ENCODE peak calls at places on chromosomes 13 and 19, in nine cellular contexts. One of them, this sample, is unnamed.

GRCh38 chr19:55113570-55114039 is 3.8 kb downstream of the PPP1R12C start:
- DNase-seq in A673: no peak
- DNase-seq in uterus: peak; percentile 99
- DNase-seq in BE2C: no peak
- DNase-seq in heart right ventricle: peak; percentile 98
- DNase-seq in psoas muscle: peak; percentile 81
- DNase-seq in endodermal cell: peak; percentile 89
- DNase-seq in foreskin fibroblast: peak; percentile 96
- DNase-seq in WERI-Rb-1: peak; percentile 72
- DNase-seq in this sample: peak; percentile 91

GRCh38 chr19:58170860-58171259 is 12.0 kb upstream of the ZNF274 start:
- DNase-seq in A673: no peak
- DNase-seq in uterus: no peak
- DNase-seq in BE2C: no peak
- DNase-seq in heart right ventricle: no peak
- DNase-seq in psoas muscle: no peak
- DNase-seq in endodermal cell: no peak
- DNase-seq in foreskin fibroblast: peak; percentile 56
- DNase-seq in WERI-Rb-1: no peak
- DNase-seq in this sample: peak; percentile 39

GRCh38 chr19:34468400-34468799 is 13.2 kb upstream of the WTIP start:
- DNase-seq in A673: no peak
- DNase-seq in uterus: no peak
- DNase-seq in BE2C: no peak
- DNase-seq in heart right ventricle: no peak
- DNase-seq in psoas muscle: no peak
- DNase-seq in endodermal cell: no peak
- DNase-seq in foreskin fibroblast: peak; percentile 32
- DNase-seq in WERI-Rb-1: no peak
- DNase-seq in this sample: no peak

GRCh38 chr13:99661791-99662190 is 160.5 kb downstream of the TM9SF2 start:
- DNase-seq in A673: peak; percentile 51
- DNase-seq in uterus: no peak
- DNase-seq in BE2C: no peak
- DNase-seq in heart right ventricle: no peak
- DNase-seq in psoas muscle: no peak
- DNase-seq in endodermal cell: peak; percentile 91
- DNase-seq in foreskin fibroblast: no peak
- DNase-seq in WERI-Rb-1: no peak
- DNase-seq in this sample: no peak

GRCh38 chr13:74641586-74641985 is 507.4 kb upstream of the KLF12 start:
- DNase-seq in A673: no peak
- DNase-seq in uterus: no peak
- DNase-seq in BE2C: peak; percentile 12
- DNase-seq in heart right ventricle: no peak
- DNase-seq in psoas muscle: no peak
- DNase-seq in endodermal cell: no peak
- DNase-seq in foreskin fibroblast: peak; percentile 91
- DNase-seq in WERI-Rb-1: no peak
- DNase-seq in this sample: peak; percentile 53

GRCh38 chr19:56350416-56351045 is 35.9 kb upstream of the ZSCAN5A start:
- DNase-seq in A673: peak; percentile 75
- DNase-seq in uterus: peak; percentile 57
- DNase-seq in BE2C: peak; percentile 40
- DNase-seq in heart right ventricle: peak; percentile 54
- DNase-seq in psoas muscle: no peak
- DNase-seq in endodermal cell: peak; percentile 73
- DNase-seq in foreskin fibroblast: peak; percentile 64
- DNase-seq in WERI-Rb-1: peak; percentile 46
- DNase-seq in this sample: peak; percentile 46

GRCh38 chr19:46697142-46697960 is 19.6 kb downstream of the PRKD2 start:
- DNase-seq in A673: peak; percentile 97
- DNase-seq in uterus: peak; percentile 89
- DNase-seq in BE2C: peak; percentile 100
- DNase-seq in heart right ventricle: peak; percentile 86
- DNase-seq in psoas muscle: peak; percentile 90
- DNase-seq in endodermal cell: peak; percentile 99
- DNase-seq in foreskin fibroblast: peak; percentile 94
- DNase-seq in WERI-Rb-1: peak; percentile 15
- DNase-seq in this sample: peak; percentile 72

GRCh38 chr13:101757446-101758039 is 305.1 kb downstream of the ITGBL1 start:
- DNase-seq in A673: peak; percentile 69
- DNase-seq in uterus: no peak
- DNase-seq in BE2C: no peak
- DNase-seq in heart right ventricle: no peak
- DNase-seq in psoas muscle: no peak
- DNase-seq in endodermal cell: no peak
- DNase-seq in foreskin fibroblast: peak; percentile 62
- DNase-seq in WERI-Rb-1: no peak
- DNase-seq in this sample: peak; percentile 63

GRCh38 chr13:101916108-101916757 is 463.8 kb downstream of the ITGBL1 start:
- DNase-seq in A673: peak; percentile 61
- DNase-seq in uterus: no peak
- DNase-seq in BE2C: peak; percentile 83
- DNase-seq in heart right ventricle: no peak
- DNase-seq in psoas muscle: peak; percentile 17
- DNase-seq in endodermal cell: peak; percentile 91
- DNase-seq in foreskin fibroblast: peak; percentile 63
- DNase-seq in WERI-Rb-1: peak; percentile 89
- DNase-seq in this sample: peak; percentile 32

GRCh38 chr13:106376411-106377112 is 158.9 kb downstream of the EFNB2 start:
- DNase-seq in A673: peak; percentile 50
- DNase-seq in uterus: peak; percentile 36
- DNase-seq in BE2C: peak; percentile 15
- DNase-seq in heart right ventricle: no peak
- DNase-seq in psoas muscle: no peak
- DNase-seq in endodermal cell: peak; percentile 54
- DNase-seq in foreskin fibroblast: peak; percentile 87
- DNase-seq in WERI-Rb-1: peak; percentile 65
- DNase-seq in this sample: peak; percentile 98

GRCh38 chr19:33387351-33388230 is 14.1 kb downstream of the CEBPG start:
- DNase-seq in A673: no peak
- DNase-seq in uterus: no peak
- DNase-seq in BE2C: no peak
- DNase-seq in heart right ventricle: no peak
- DNase-seq in psoas muscle: no peak
- DNase-seq in endodermal cell: no peak
- DNase-seq in foreskin fibroblast: no peak
- DNase-seq in WERI-Rb-1: no peak
- DNase-seq in this sample: no peak

GRCh38 chr13:26061947-26062346 is 10.1 kb upstream of the SHISA2 start:
- DNase-seq in A673: no peak
- DNase-seq in uterus: no peak
- DNase-seq in BE2C: no peak
- DNase-seq in heart right ventricle: no peak
- DNase-seq in psoas muscle: no peak
- DNase-seq in endodermal cell: no peak
- DNase-seq in foreskin fibroblast: peak; percentile 26
- DNase-seq in WERI-Rb-1: no peak
- DNase-seq in this sample: peak; percentile 92
- H3K4me3 ChIP-seq in A673: no peak overlapping the region
- H3K4me3 ChIP-seq in uterus: no peak overlapping the region
- H3K4me3 ChIP-seq in BE2C: no peak overlapping the region
- H3K4me3 ChIP-seq in heart right ventricle: no peak overlapping the region
- H3K4me3 ChIP-seq in psoas muscle: no peak overlapping the region
- H3K4me3 ChIP-seq in endodermal cell: no peak overlapping the region
- H3K4me3 ChIP-seq in foreskin fibroblast: no peak overlapping the region
- H3K4me3 ChIP-seq in WERI-Rb-1: no peak overlapping the region
- H3K4me3 ChIP-seq in this sample: no peak overlapping the region

GRCh38 chr19:3252650-3253049 is 28.2 kb downstream of the CELF5 start:
- DNase-seq in A673: no peak
- DNase-seq in uterus: no peak
- DNase-seq in BE2C: no peak
- DNase-seq in heart right ventricle: no peak
- DNase-seq in psoas muscle: no peak
- DNase-seq in endodermal cell: no peak
- DNase-seq in foreskin fibroblast: no peak
- DNase-seq in WERI-Rb-1: no peak
- DNase-seq in this sample: no peak

GRCh38 chr19:3250675-3251074 is 26.2 kb downstream of the CELF5 start:
- DNase-seq in A673: no peak
- DNase-seq in uterus: no peak
- DNase-seq in BE2C: no peak
- DNase-seq in heart right ventricle: no peak
- DNase-seq in psoas muscle: no peak
- DNase-seq in endodermal cell: peak; percentile 75
- DNase-seq in foreskin fibroblast: peak; percentile 31
- DNase-seq in WERI-Rb-1: peak; percentile 42
- DNase-seq in this sample: no peak

GRCh38 chr19:3251229-3251628 is 26.8 kb downstream of the CELF5 start:
- DNase-seq in A673: no peak
- DNase-seq in uterus: no peak
- DNase-seq in BE2C: no peak
- DNase-seq in heart right ventricle: no peak
- DNase-seq in psoas muscle: no peak
- DNase-seq in endodermal cell: no peak
- DNase-seq in foreskin fibroblast: no peak
- DNase-seq in WERI-Rb-1: no peak
- DNase-seq in this sample: no peak

GRCh38 chr19:3248728-3249315 is 24.4 kb downstream of the CELF5 start:
- DNase-seq in A673: peak; percentile 75
- DNase-seq in uterus: no peak
- DNase-seq in BE2C: no peak
- DNase-seq in heart right ventricle: no peak
- DNase-seq in psoas muscle: no peak
- DNase-seq in endodermal cell: no peak
- DNase-seq in foreskin fibroblast: no peak
- DNase-seq in WERI-Rb-1: peak; percentile 70
- DNase-seq in this sample: no peak

DNA sequence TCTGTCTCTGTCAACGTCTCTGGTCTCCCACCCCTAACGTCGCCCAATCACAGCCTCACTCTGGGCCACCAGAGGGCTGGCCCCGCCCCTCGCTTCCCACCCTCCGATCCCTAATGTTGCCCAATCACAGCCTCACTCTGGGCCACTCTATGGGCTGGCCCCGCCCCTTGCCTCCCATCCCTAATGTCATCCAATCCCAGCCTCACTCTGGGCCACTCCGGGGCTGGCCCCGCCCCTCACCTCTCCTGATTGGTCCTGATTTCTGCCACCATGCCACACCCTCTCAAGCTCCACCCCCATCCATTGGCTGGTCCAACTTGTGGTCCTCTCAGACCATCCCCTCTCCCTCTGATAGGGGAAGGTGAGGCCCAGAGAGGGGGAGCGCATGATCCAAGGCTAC is 24.9 kb downstream of the CELF5 start:
- DNase-seq in A673: peak; percentile 91
- DNase-seq in uterus: no peak
- DNase-seq in BE2C: peak; percentile 78
- DNase-seq in heart right ventricle: no peak
- DNase-seq in psoas muscle: no peak
- DNase-seq in endodermal cell: peak; percentile 75
- DNase-seq in foreskin fibroblast: no peak
- DNase-seq in WERI-Rb-1: peak; percentile 68
- DNase-seq in this sample: no peak
- TF ChIP-seq CTCF in A673: no peak
- TF ChIP-seq CTCF in uterus: no peak
- TF ChIP-seq CTCF in BE2C: no peak
- TF ChIP-seq CTCF in heart right ventricle: no peak
- TF ChIP-seq CTCF in psoas muscle: no peak
- TF ChIP-seq CTCF in endodermal cell: no peak
- TF ChIP-seq CTCF in foreskin fibroblast: no peak
- TF ChIP-seq CTCF in WERI-Rb-1: no peak
- TF ChIP-seq CTCF in this sample: no peak

DNA sequence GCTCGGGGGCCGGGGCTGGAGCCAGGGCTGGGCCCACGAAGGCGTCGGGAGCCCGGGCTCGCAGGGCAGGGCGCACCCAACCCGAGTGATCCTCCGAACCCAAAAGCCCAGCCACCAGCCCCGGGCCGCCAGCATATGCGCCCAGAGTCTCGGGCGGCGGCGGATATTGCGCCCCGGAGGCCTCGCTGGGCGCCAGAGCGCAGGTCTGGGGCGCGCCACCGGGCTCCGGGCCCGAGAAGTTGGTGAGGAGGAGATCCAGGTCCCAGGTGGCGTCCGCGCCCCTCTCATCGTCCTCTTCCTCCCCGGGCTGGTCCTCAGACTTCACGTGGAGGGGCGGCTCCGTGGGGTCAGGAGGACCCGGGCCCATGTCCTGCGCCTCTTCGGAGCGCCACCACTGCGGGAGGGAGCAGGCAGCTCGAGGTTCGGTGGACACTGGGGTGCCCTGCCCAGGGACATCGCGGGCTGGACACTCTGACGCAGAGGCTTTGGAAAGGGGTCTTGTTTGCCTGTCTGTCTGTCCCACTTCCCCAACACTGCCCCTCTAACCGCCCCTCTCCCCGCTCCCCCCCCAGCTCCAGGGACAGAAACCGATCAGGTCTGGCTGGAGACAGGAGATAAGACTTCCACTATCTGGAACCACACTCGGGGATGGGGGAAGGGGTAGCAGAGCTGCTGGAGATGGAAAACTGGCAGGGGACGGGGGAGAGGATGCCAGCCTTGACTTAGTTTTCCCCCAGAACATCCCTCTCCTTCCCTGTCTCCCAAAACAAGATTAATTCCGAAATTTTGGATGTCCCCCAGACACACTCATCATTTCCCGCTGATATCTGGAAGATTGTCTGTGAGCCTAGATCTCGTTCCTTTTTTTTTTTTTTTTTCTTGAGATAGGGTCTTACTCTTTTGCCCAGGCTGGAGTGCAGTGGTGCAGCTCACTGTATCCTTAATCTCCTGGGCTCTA is 973 bp downstream of the KLF1 start:
- DNase-seq in A673: no peak
- DNase-seq in uterus: no peak
- DNase-seq in BE2C: peak; percentile 36
- DNase-seq in heart right ventricle: no peak
- DNase-seq in psoas muscle: no peak
- DNase-seq in endodermal cell: peak; percentile 81
- DNase-seq in foreskin fibroblast: no peak
- DNase-seq in WERI-Rb-1: no peak
- DNase-seq in this sample: no peak
- H3K4me3 ChIP-seq in A673: peak overlapping the region; percentile 46
- H3K4me3 ChIP-seq in uterus: no peak overlapping the region
- H3K4me3 ChIP-seq in BE2C: peak overlapping the region; percentile 36
- H3K4me3 ChIP-seq in heart right ventricle: no peak overlapping the region
- H3K4me3 ChIP-seq in psoas muscle: peak overlapping the region; percentile 63
- H3K4me3 ChIP-seq in endodermal cell: peak overlapping the region; percentile 77
- H3K4me3 ChIP-seq in foreskin fibroblast: no peak overlapping the region
- H3K4me3 ChIP-seq in WERI-Rb-1: peak overlapping the region; percentile 55
- H3K4me3 ChIP-seq in this sample: no peak overlapping the region

DNA sequence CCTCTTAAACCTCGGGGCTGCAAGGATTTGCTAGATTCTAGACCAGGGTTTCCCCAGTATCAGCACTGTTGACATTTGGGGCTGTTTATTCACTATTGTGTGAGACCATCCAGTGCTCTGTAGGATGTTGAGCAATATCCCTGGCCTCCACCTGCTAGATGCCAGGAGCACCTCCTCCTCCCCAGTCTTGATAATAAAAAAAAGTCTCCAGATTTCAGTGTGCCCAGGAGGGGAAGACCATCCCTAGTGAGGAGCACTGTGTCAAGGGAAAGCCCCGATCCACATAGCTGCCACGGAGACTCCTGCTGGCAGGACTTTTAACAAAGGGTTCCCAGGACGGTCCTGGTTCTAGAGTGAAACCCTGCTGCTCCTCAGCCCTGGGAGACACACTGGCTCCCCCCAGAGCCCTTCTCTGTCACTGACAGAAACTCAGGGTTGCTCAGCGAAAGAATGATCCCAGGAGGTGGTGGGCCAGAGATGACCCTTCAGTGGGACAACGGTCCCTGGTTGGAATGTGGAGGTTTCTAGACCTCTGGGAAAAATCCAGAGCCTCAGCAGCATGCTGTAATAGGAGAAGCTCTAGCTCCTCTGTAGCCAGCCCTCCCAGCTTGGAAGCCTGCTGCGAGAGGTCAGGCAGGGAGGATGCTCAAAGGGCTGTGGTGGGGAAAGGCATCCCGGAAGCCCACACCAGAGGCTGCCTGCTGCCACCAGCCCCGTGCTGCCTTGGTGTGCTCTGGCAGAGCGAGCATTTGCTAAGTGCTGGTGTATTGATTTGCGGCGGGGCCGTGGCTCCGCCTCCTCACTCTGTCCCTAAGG is 20.3 kb downstream of the LYL1 start:
- DNase-seq in A673: peak; percentile 51
- DNase-seq in uterus: peak; percentile 71
- DNase-seq in BE2C: peak; percentile 80
- DNase-seq in heart right ventricle: no peak
- DNase-seq in psoas muscle: no peak
- DNase-seq in endodermal cell: peak; percentile 85
- DNase-seq in foreskin fibroblast: peak; percentile 75
- DNase-seq in WERI-Rb-1: peak; percentile 63
- DNase-seq in this sample: peak; percentile 95
- TF ChIP-seq CTCF in A673: peak; percentile 40
- TF ChIP-seq CTCF in uterus: peak; percentile 30
- TF ChIP-seq CTCF in BE2C: peak; percentile 59
- TF ChIP-seq CTCF in heart right ventricle: peak; percentile 45
- TF ChIP-seq CTCF in psoas muscle: peak; percentile 21
- TF ChIP-seq CTCF in endodermal cell: peak; percentile 75
- TF ChIP-seq CTCF in foreskin fibroblast: peak; percentile 44
- TF ChIP-seq CTCF in WERI-Rb-1: peak; percentile 68
- TF ChIP-seq CTCF in this sample: peak; percentile 42